ENCODE peak calls at places on chromosomes 3 and 15, in nine cellular contexts. One of them, this sample, is unnamed.

GRCh38 chr15:33021806-33022389 is 172.6 kb downstream of the FMN1 start:
- DNase-seq in stimulated activated effector memory CD8-positive, alpha-beta T cell treated with anti-CD3 and anti-CD28 coated beads, Interleukin-12 subunit alpha, Interleukin-12 subunit beta, amount 100 ng/mL, for 72 hours: no peak
- DNase-seq in NCI-H1436 treated with DMSO at 0.1 percent for 48 hours: no peak
- DNase-seq in GM12865: peak
- DNase-seq in foreskin fibroblast: peak
- DNase-seq in effector memory CD4-positive, alpha-beta T cell: no peak
- DNase-seq in amniotic stem cell: peak
- DNase-seq in HTR-8/SVneo: peak
- DNase-seq in endothelial cell: peak
- DNase-seq in this sample: no peak

GRCh38 chr3:161104561-161105551 is at the start of gene B3GALNT1:
- DNase-seq in GM12865: peak
- DNase-seq in stimulated activated effector memory CD8-positive, alpha-beta T cell treated with anti-CD3 and anti-CD28 coated beads, Interleukin-12 subunit alpha, Interleukin-12 subunit beta, amount 100 ng/mL, for 72 hours: no peak
- DNase-seq in foreskin fibroblast: peak
- DNase-seq in amniotic stem cell: peak
- DNase-seq in NCI-H1436 treated with DMSO at 0.1 percent for 48 hours: no peak
- DNase-seq in endothelial cell: peak
- DNase-seq in HTR-8/SVneo: peak
- DNase-seq in effector memory CD4-positive, alpha-beta T cell: no peak
- DNase-seq in this sample: no peak

GRCh38 chr3:184786271-184787010 is 25.5 kb upstream of the VPS8 start:
- DNase-seq in endothelial cell: no peak
- DNase-seq in NCI-H1436 treated with DMSO at 0.1 percent for 48 hours: no peak
- DNase-seq in foreskin fibroblast: peak
- DNase-seq in HTR-8/SVneo: peak
- DNase-seq in effector memory CD4-positive, alpha-beta T cell: no peak
- DNase-seq in stimulated activated effector memory CD8-positive, alpha-beta T cell treated with anti-CD3 and anti-CD28 coated beads, Interleukin-12 subunit alpha, Interleukin-12 subunit beta, amount 100 ng/mL, for 72 hours: no peak
- DNase-seq in amniotic stem cell: no peak
- DNase-seq in GM12865: peak
- DNase-seq in this sample: no peak

GRCh38 chr3:25573386-25574171 is 91.1 kb downstream of the TOP2B start:
- DNase-seq in foreskin fibroblast: peak
- DNase-seq in effector memory CD4-positive, alpha-beta T cell: no peak
- DNase-seq in stimulated activated effector memory CD8-positive, alpha-beta T cell treated with anti-CD3 and anti-CD28 coated beads, Interleukin-12 subunit alpha, Interleukin-12 subunit beta, amount 100 ng/mL, for 72 hours: no peak
- DNase-seq in endothelial cell: no peak
- DNase-seq in GM12865: no peak
- DNase-seq in amniotic stem cell: no peak
- DNase-seq in HTR-8/SVneo: peak
- DNase-seq in NCI-H1436 treated with DMSO at 0.1 percent for 48 hours: no peak
- DNase-seq in this sample: no peak

GRCh38 chr3:37554364-37554763 is 307.3 kb upstream of the CTDSPL start:
- DNase-seq in foreskin fibroblast: no peak
- DNase-seq in NCI-H1436 treated with DMSO at 0.1 percent for 48 hours: no peak
- DNase-seq in amniotic stem cell: no peak
- DNase-seq in stimulated activated effector memory CD8-positive, alpha-beta T cell treated with anti-CD3 and anti-CD28 coated beads, Interleukin-12 subunit alpha, Interleukin-12 subunit beta, amount 100 ng/mL, for 72 hours: no peak
- DNase-seq in HTR-8/SVneo: no peak
- DNase-seq in effector memory CD4-positive, alpha-beta T cell: no peak
- DNase-seq in endothelial cell: no peak
- DNase-seq in GM12865: peak
- DNase-seq in this sample: no peak

GRCh38 chr3:40137586-40138295 is 171.8 kb upstream of the EIF1B start:
- DNase-seq in GM12865: no peak
- DNase-seq in amniotic stem cell: peak
- DNase-seq in foreskin fibroblast: peak
- DNase-seq in effector memory CD4-positive, alpha-beta T cell: no peak
- DNase-seq in NCI-H1436 treated with DMSO at 0.1 percent for 48 hours: no peak
- DNase-seq in endothelial cell: no peak
- DNase-seq in stimulated activated effector memory CD8-positive, alpha-beta T cell treated with anti-CD3 and anti-CD28 coated beads, Interleukin-12 subunit alpha, Interleukin-12 subunit beta, amount 100 ng/mL, for 72 hours: no peak
- DNase-seq in HTR-8/SVneo: no peak
- DNase-seq in this sample: no peak

GRCh38 chr3:75295013-75295412 is 369.1 kb upstream of the FRG2C start:
- DNase-seq in amniotic stem cell: no peak
- DNase-seq in effector memory CD4-positive, alpha-beta T cell: no peak
- DNase-seq in foreskin fibroblast: no peak
- DNase-seq in stimulated activated effector memory CD8-positive, alpha-beta T cell treated with anti-CD3 and anti-CD28 coated beads, Interleukin-12 subunit alpha, Interleukin-12 subunit beta, amount 100 ng/mL, for 72 hours: no peak
- DNase-seq in HTR-8/SVneo: no peak
- DNase-seq in endothelial cell: no peak
- DNase-seq in NCI-H1436 treated with DMSO at 0.1 percent for 48 hours: no peak
- DNase-seq in GM12865: no peak
- DNase-seq in this sample: no peak

GRCh38 chr15:99057020-99057419 is 47.9 kb upstream of the SYNM start:
- DNase-seq in stimulated activated effector memory CD8-positive, alpha-beta T cell treated with anti-CD3 and anti-CD28 coated beads, Interleukin-12 subunit alpha, Interleukin-12 subunit beta, amount 100 ng/mL, for 72 hours: no peak
- DNase-seq in HTR-8/SVneo: no peak
- DNase-seq in endothelial cell: no peak
- DNase-seq in effector memory CD4-positive, alpha-beta T cell: no peak
- DNase-seq in NCI-H1436 treated with DMSO at 0.1 percent for 48 hours: no peak
- DNase-seq in foreskin fibroblast: no peak
- DNase-seq in amniotic stem cell: no peak
- DNase-seq in GM12865: peak
- DNase-seq in this sample: no peak

GRCh38 chr3:156307704-156308103 is 187.3 kb downstream of the KCNAB1 start:
- DNase-seq in HTR-8/SVneo: no peak
- DNase-seq in endothelial cell: no peak
- DNase-seq in stimulated activated effector memory CD8-positive, alpha-beta T cell treated with anti-CD3 and anti-CD28 coated beads, Interleukin-12 subunit alpha, Interleukin-12 subunit beta, amount 100 ng/mL, for 72 hours: no peak
- DNase-seq in effector memory CD4-positive, alpha-beta T cell: no peak
- DNase-seq in NCI-H1436 treated with DMSO at 0.1 percent for 48 hours: no peak
- DNase-seq in GM12865: no peak
- DNase-seq in foreskin fibroblast: peak
- DNase-seq in amniotic stem cell: peak
- DNase-seq in this sample: no peak

GRCh38 chr15:40104296-40104864 is 4.3 kb downstream of the BMF start:
- DNase-seq in GM12865: no peak
- DNase-seq in amniotic stem cell: no peak
- DNase-seq in HTR-8/SVneo: no peak
- DNase-seq in stimulated activated effector memory CD8-positive, alpha-beta T cell treated with anti-CD3 and anti-CD28 coated beads, Interleukin-12 subunit alpha, Interleukin-12 subunit beta, amount 100 ng/mL, for 72 hours: no peak
- DNase-seq in endothelial cell: no peak
- DNase-seq in NCI-H1436 treated with DMSO at 0.1 percent for 48 hours: no peak
- DNase-seq in foreskin fibroblast: no peak
- DNase-seq in effector memory CD4-positive, alpha-beta T cell: no peak
- DNase-seq in this sample: no peak